ENCODE peak calls at places on chromosomes 2 and 18, in nine cellular contexts. W is GM10248; C is HEK293T; D is fibroblast of lung; U is fibroblast of villous mesenchyme; L is thoracic aorta; G is NCI-H1417; O is activated T-helper 1 cell treated with anti-CD3 and anti-CD28 coated beads, Interleukin-2, amount 50 U/mL, for 16 hours; Y is sciatic nerve. B is an unnamed sample.

GRCh38 chr2:160970052-160970846 is 190.0 kb upstream of the TANK start:
- DNase-seq in Y (no peak), L (no peak), W (no peak), C (peak; percentile 46), U (peak; percentile 85), D (peak; percentile 90), G (peak; percentile 24), O (no peak), B (no peak)

GRCh38 chr2:98012561-98012979 is 16.8 kb upstream of the TMEM131 start:
- DNase-seq in Y (no peak), G (no peak), O (no peak), D (no peak), L (no peak), U (no peak), W (peak; percentile 73), C (no peak), B (peak; percentile 78)

GRCh38 chr2:8684421-8684884 is 2.6 kb downstream of the ID2 start:
- DNase-seq in D (peak; percentile 22), G (no peak), O (no peak), C (no peak), U (no peak), Y (no peak), W (no peak), L (no peak), B (no peak)

GRCh38 chr2:50746526-50746925 is 285.4 kb downstream of the NRXN1 start:
- DNase-seq in L (no peak), W (no peak), C (peak; percentile 26), O (no peak), U (no peak), Y (no peak), D (peak; percentile 1), G (peak; percentile 17), B (no peak)

GRCh38 chr2:46379213-46380037 is 82.2 kb downstream of the EPAS1 start:
- DNase-seq in Y (no peak), C (no peak), G (peak; percentile 13), L (no peak), D (peak; percentile 95), O (no peak), U (peak; percentile 99), W (no peak), B (no peak)

GRCh38 chr2:101197215-101197745 is 46.1 kb upstream of the TBC1D8 start:
- DNase-seq in O (no peak), U (no peak), C (no peak), W (no peak), D (peak; percentile 12), L (no peak), Y (no peak), G (no peak), B (no peak)

GRCh38 chr18:57807336-57808117 is 4.4 kb upstream of the ATP8B1 start:
- DNase-seq in L (no peak), D (peak; percentile 77), W (no peak), Y (no peak), U (peak; percentile 14), G (no peak), O (no peak), C (no peak), B (no peak)

GRCh38 chr18:48975817-48976649 is 25.3 kb upstream of the SMAD7 start:
- DNase-seq in Y (no peak), G (peak; percentile 88), C (peak; percentile 73), D (peak; percentile 57), U (peak; percentile 62), W (peak; percentile 83), L (no peak), O (no peak), B (peak; percentile 87)

GRCh38 chr2:20446280-20446916 is 476 bp upstream of the RHOB start:
- DNase-seq in L (no peak), U (no peak), G (no peak), Y (no peak), W (no peak), C (no peak), O (no peak), D (no peak), B (peak; percentile 88)

GRCh38 chr18:39675358-39675757 is 2109.8 kb upstream of the CELF4 start:
- DNase-seq in U (peak; percentile 79), W (no peak), O (no peak), Y (no peak), D (peak; percentile 63), C (peak; percentile 31), G (no peak), L (no peak), B (no peak)

GRCh38 chr2:150143087-150143536 is 344.4 kb downstream of the RND3 start:
- DNase-seq in L (no peak), C (no peak), D (peak; percentile 66), Y (no peak), G (no peak), O (no peak), W (no peak), U (peak; percentile 73), B (no peak)

GRCh38 chr2:1581965-1582625 is 162.2 kb downstream of the PXDN start:
- DNase-seq in O (no peak), G (no peak), U (no peak), D (no peak), W (no peak), C (no peak), Y (peak; percentile 2), L (no peak), B (no peak)

GRCh38 chr2:189164732-189165131 is 14.8 kb downstream of the COL5A2 start:
- DNase-seq in Y (no peak), U (peak; percentile 81), G (no peak), W (no peak), O (no peak), D (peak; percentile 89), L (no peak), C (no peak), B (no peak)

GRCh38 chr2:216555274-216555673 is 56.6 kb downstream of the RPL37A start:
- DNase-seq in W (no peak), L (peak; percentile 64), C (no peak), D (peak; percentile 41), U (no peak), Y (peak; percentile 82), G (no peak), O (no peak), B (no peak)

B was measured in spleen.